ENCODE peak calls at places on chromosomes 3 and 15, in six cellular contexts. Z, M, P, B, T and Q are unnamed samples.

GRCh38 chr15:52943746-52944145 is 153.6 kb upstream of the ONECUT1 start:
- DNase-seq in T (no peak), M (no peak), Z (no peak), B (no peak), P (no peak), Q (no peak)

GRCh38 chr3:25094932-25095690 is 333.0 kb upstream of the RARB start:
- DNase-seq in Z (no peak), P (no peak), M (no peak), B (no peak), T (no peak), Q (no peak)

GRCh38 chr3:110577856-110578255 is 493.8 kb upstream of the NECTIN3 start:
- DNase-seq in T (no peak), M (no peak), B (no peak), Z (no peak), P (no peak), Q (no peak)

GRCh38 chr3:17995769-17996168 is 253.3 kb upstream of the TBC1D5 start:
- DNase-seq in P (no peak), T (no peak), B (no peak), Z (no peak), M (no peak), Q (no peak)

GRCh38 chr15:33662014-33662413 is 306.3 kb upstream of the CHRM5 start:
- DNase-seq in T (no peak), B (no peak), Z (no peak), P (no peak), M (no peak), Q (no peak)

GRCh38 chr15:69094124-69095030 is 66.1 kb upstream of the GLCE start:
- DNase-seq in M (no peak), Z (no peak), B (no peak), P (no peak), T (no peak), Q (no peak)

GRCh38 chr3:133448478-133449122 is 48.7 kb downstream of the BFSP2 start:
- DNase-seq in P (peak; percentile 76), B (no peak), Z (no peak), T (no peak), M (no peak), Q (peak; percentile 86)

GRCh38 chr15:74173545-74174215 is at the start of gene ISLR:
- DNase-seq in Z (no peak), P (no peak), M (no peak), T (peak; percentile 70), B (no peak), Q (no peak)

GRCh38 chr3:33317963-33318708 is 40.9 kb downstream of the FBXL2 start:
- DNase-seq in M (no peak), T (no peak), P (no peak), Z (no peak), B (no peak), Q (no peak)

GRCh38 chr3:31755911-31756658 is 223.4 kb downstream of the STT3B start:
- DNase-seq in Z (no peak), B (no peak), P (peak; percentile 46), M (no peak), T (no peak), Q (peak; percentile 72)

GRCh38 chr3:119229190-119229589 is 11.5 kb downstream of the B4GALT4 start:
- DNase-seq in B (no peak), T (no peak), P (no peak), M (no peak), Z (no peak), Q (no peak)

GRCh38 chr3:194691481-194692281 is 6.0 kb downstream of the FAM43A start:
- DNase-seq in P (no peak), M (no peak), Z (no peak), T (no peak), B (no peak), Q (no peak)

GRCh38 chr3:23480324-23480704 is 277.2 kb downstream of the UBE2E2 start:
- DNase-seq in T (no peak), Z (peak; percentile 84), M (no peak), B (no peak), P (no peak), Q (no peak)

GRCh38 chr15:52289629-52290081 is 5.9 kb downstream of the MYO5C start:
- DNase-seq in B (no peak), T (no peak), M (peak; percentile 42), P (no peak), Z (no peak), Q (no peak)

GRCh38 chr15:27059610-27060202 is 88.7 kb downstream of the GABRG3 start:
- DNase-seq in M (peak; percentile 82), P (peak; percentile 52), B (no peak), T (no peak), Z (no peak), Q (peak; percentile 11)

GRCh38 chr3:86937306-86937791 is 53.6 kb downstream of the VGLL3 start:
- DNase-seq in Z (no peak), T (no peak), M (peak; percentile 59), P (no peak), B (no peak), Q (no peak)

GRCh38 chr15:66154581-66154980 is 99.0 kb downstream of the MEGF11 start:
- DNase-seq in M (no peak), P (no peak), Z (no peak), B (no peak), T (no peak), Q (no peak)

GRCh38 chr3:115990669-115991068 is 367.4 kb downstream of the GAP43 start:
- DNase-seq in T (no peak), Z (no peak), M (no peak), P (no peak), B (no peak), Q (no peak)

GRCh38 chr3:66836363-66837152 is 161.5 kb upstream of the KBTBD8 start:
- DNase-seq in P (no peak), Z (no peak), B (no peak), T (no peak), M (no peak), Q (no peak)

GRCh38 chr15:88704791-88705768 is 66.3 kb downstream of the ISG20 start:
- DNase-seq in M (peak; percentile 10), P (peak; percentile 20), B (no peak), T (peak; percentile 65), Z (peak; percentile 61), Q (peak; percentile 10)

GRCh38 chr3:112084980-112085697 is 1.1 kb upstream of the C3orf52 start:
- DNase-seq in Z (no peak), B (no peak), T (no peak), M (peak; percentile 75), P (no peak), Q (no peak)

GRCh38 chr3:175163686-175164085 is 304.6 kb downstream of the NAALADL2 start:
- DNase-seq in M (no peak), Z (no peak), T (no peak), B (no peak), P (no peak), Q (no peak)

GRCh38 chr3:134339331-134339730 is 34.9 kb downstream of the AMOTL2 start:
- DNase-seq in M (peak; percentile 37), Z (no peak), P (no peak), B (no peak), T (no peak), Q (no peak)

GRCh38 chr15:73034213-73034612 is 18.1 kb upstream of the NEO1 start:
- DNase-seq in M (no peak), Z (no peak), T (no peak), B (no peak), P (no peak), Q (no peak)

GRCh38 chr15:40845036-40845435 is 1.2 kb downstream of the SPINT1 start:
- DNase-seq in M (no peak), P (no peak), B (no peak), Z (no peak), T (no peak), Q (no peak)

GRCh38 chr3:188067932-188068331 is 86.0 kb upstream of the LPP start:
- DNase-seq in M (no peak), T (no peak), P (no peak), Z (no peak), B (no peak), Q (no peak)

GRCh38 chr3:49994476-49994875 is 54.5 kb downstream of the RBM6 start:
- DNase-seq in Z (no peak), M (no peak), P (no peak), T (no peak), B (no peak), Q (no peak)

GRCh38 chr3:8519156-8519555 is 17.5 kb downstream of the LMCD1 start:
- DNase-seq in Z (no peak), M (no peak), T (no peak), B (no peak), P (no peak), Q (no peak)

GRCh38 chr3:1987983-1988382 is 110.7 kb upstream of the CNTN4 start:
- DNase-seq in T (no peak), Z (no peak), B (no peak), M (peak; percentile 69), P (no peak), Q (no peak)

GRCh38 chr3:126321490-126321889 is 35.7 kb downstream of the KLF15 start:
- DNase-seq in T (peak; percentile 20), M (no peak), B (no peak), P (no peak), Z (no peak), Q (no peak)

GRCh38 chr3:20060924-20061323 is 20.7 kb downstream of the KAT2B start:
- DNase-seq in B (no peak), M (no peak), T (no peak), P (peak; percentile 44), Z (no peak), Q (peak; percentile 56)

GRCh38 chr3:123431658-123432323 is 17.1 kb downstream of the ADCY5 start:
- DNase-seq in M (no peak), Z (no peak), B (no peak), T (no peak), P (no peak), Q (no peak)

GRCh38 chr3:50676031-50676705 is 1.4 kb downstream of the DOCK3 start:
- DNase-seq in Z (no peak), M (no peak), T (no peak), B (no peak), P (no peak), Q (no peak)

GRCh38 chr3:69250014-69250413 is 127.6 kb upstream of the LMOD3 start:
- DNase-seq in Z (no peak), B (peak; percentile 22), P (peak; percentile 69), M (peak; percentile 97), T (no peak), Q (peak; percentile 77)